ENCODE peak calls at places on chromosomes 7 and 10, in six cellular contexts. C is Peyer's patch, K is AG04450, L is cardiac muscle cell, I is adrenal gland, Y is endodermal cell. B is an unnamed sample.

GRCh38 chr10:31754803-31755624 is 173.6 kb downstream of the ARHGAP12 start:
- DNase-seq in C (no peak), K (no peak), L (no peak), I (peak; percentile 71), Y (peak; percentile 94), B (peak; percentile 40)

GRCh38 chr10:124701881-124702656 is 42.1 kb downstream of the FAM53B start:
- DNase-seq in C (no peak), K (no peak), L (peak; percentile 87), I (peak; percentile 87), Y (no peak), B (peak; percentile 81)

GRCh38 chr10:72906446-72906845 is 12.9 kb downstream of the OIT3 start:
- DNase-seq in C (no peak), K (no peak), L (no peak), I (no peak), Y (no peak), B (no peak)

GRCh38 chr10:49614242-49615198 is 683 bp downstream of the CHAT start:
- DNase-seq in C (peak; percentile 21), K (no peak), L (no peak), I (no peak), Y (peak; percentile 71), B (no peak)

GRCh38 chr7:106538638-106539037 is 122.3 kb downstream of the CCDC71L start:
- DNase-seq in C (no peak), K (no peak), L (peak; percentile 40), I (no peak), Y (no peak), B (no peak)

GRCh38 chr10:29804025-29804852 is 169.5 kb upstream of the SVIL start:
- DNase-seq in C (peak; percentile 50), K (peak; percentile 75), L (peak; percentile 71), I (peak; percentile 78), Y (no peak), B (peak; percentile 78)

GRCh38 chr10:10821926-10822325 is 195.7 kb upstream of the CELF2 start:
- DNase-seq in C (no peak), K (no peak), L (no peak), I (no peak), Y (no peak), B (no peak)

GRCh38 chr7:296546-296945 is 6.6 kb downstream of the FOXL3 start:
- DNase-seq in C (peak; percentile 19), K (no peak), L (no peak), I (no peak), Y (peak; percentile 26), B (no peak)

GRCh38 chr7:88254721-88255120 is 34.9 kb upstream of the SRI start:
- DNase-seq in C (no peak), K (no peak), L (no peak), I (no peak), Y (no peak), B (peak; percentile 21)

GRCh38 chr10:67140641-67141040 is 214.8 kb downstream of the LRRTM3 start:
- DNase-seq in C (no peak), K (no peak), L (no peak), I (no peak), Y (peak; percentile 40), B (no peak)

GRCh38 chr7:129825005-129825553 is 127.7 kb downstream of the UBE2H start:
- DNase-seq in C (peak; percentile 63), K (no peak), L (peak; percentile 31), I (peak; percentile 74), Y (peak; percentile 98), B (peak; percentile 31)

GRCh38 chr10:12241810-12242529 is 46.0 kb downstream of the CDC123 start:
- DNase-seq in C (peak; percentile 48), K (no peak), L (peak; percentile 61), I (no peak), Y (no peak), B (no peak)

GRCh38 chr7:28065721-28066285 is 114.8 kb downstream of the JAZF1 start:
- DNase-seq in C (no peak), K (no peak), L (no peak), I (no peak), Y (no peak), B (no peak)

GRCh38 chr7:35695628-35695888 is 623 bp upstream of the HERPUD2 start:
- DNase-seq in C (no peak), K (no peak), L (no peak), I (no peak), Y (no peak), B (no peak)

GRCh38 chr10:8350250-8350967 is 295.9 kb downstream of the GATA3 start:
- DNase-seq in C (no peak), K (no peak), L (peak; percentile 18), I (no peak), Y (no peak), B (peak; percentile 5)

DNA sequence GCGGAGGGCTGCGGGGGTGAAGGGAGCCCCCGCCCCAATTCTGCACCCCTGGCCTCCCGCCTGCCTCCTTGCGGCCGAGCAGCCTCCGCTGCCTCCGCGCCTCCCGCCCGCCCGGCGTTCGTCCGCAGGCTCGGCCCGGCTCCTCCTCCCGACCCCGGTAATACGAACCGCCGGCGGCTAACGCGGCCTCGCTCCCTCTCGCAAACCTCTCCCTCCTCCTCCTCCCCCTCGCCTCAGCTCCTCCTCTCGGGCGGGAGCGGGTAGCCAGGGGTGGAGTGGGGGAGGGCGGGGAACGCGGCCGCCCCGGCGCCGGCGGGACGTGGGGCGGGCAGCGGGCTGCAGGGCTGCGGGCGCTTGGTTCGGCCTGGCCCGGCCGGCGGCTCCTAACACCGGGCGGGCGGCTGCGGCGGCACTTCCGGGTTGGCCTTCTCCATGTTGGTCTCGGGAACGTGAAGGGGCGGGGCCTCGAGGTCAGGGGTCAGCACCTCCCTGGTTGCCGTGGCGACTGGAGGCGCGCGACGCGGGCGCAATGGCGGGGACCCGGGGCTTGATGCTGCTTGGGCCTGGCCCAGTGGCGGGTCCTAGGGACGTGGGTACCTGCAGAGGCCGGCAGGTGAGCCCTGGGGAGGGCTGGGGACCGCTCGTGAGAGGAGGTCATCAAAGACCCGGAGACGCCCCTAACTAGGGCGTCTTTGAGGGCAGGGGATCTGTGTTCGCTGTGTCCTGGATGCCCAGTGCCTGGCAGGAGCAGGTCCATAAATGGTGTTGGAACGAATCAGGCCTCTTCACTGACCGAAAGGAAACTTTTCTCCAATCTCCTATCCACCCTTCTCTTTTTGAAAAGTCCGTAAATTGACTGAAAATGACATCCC is at the start of gene RAB11FIP2:
- DNase-seq in C (peak; percentile 99), K (peak; percentile 63), L (peak; percentile 96), I (peak; percentile 98), Y (peak; percentile 98), B (peak; percentile 84)
- TF ChIP-seq CTCF in C (peak; percentile 22), K (peak; percentile 37), L (peak; percentile 32), I (peak; percentile 25), Y (peak; percentile 64), B (peak; percentile 7)

DNA sequence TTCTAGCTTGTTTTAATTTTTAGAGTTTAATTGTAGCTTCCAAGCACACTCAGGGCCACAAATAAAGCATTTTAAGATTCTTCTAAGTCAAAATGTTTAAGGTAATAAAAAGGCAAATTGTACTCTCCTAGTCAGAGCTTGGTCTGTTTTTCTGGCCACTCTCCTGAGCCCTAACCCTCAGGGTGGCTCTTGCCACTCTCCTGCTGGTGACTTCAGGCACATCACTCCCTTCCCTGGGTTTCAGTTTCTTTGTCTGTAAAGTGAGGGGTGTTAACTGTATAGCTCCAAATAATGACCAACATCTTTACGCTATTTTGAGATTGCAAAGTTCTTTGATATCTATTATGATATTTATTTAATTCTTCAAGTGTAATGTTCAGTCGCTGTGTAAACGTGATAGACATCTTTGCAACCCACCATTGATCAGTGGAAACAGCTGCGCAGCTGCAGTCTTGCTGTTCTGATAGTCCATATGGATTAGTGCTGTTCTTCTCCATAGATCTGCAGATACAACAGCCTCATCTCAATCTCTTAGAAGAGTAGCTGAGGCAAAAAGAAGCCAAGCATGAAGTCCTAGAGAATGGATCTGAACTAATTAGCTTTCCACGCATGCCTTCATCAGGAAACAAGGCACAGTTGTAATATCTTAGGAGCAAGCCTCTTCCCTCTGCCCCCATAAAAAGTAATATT is 189.9 kb downstream of the PLPP4 start:
- DNase-seq in C (no peak), K (no peak), L (no peak), I (no peak), Y (no peak), B (no peak)
- TF ChIP-seq CTCF in C (no peak), K (no peak), L (no peak), I (no peak), Y (peak; percentile 79), B (peak; percentile 17)

GRCh38 chr7:101625076-101625914 is 3.8 kb downstream of the MYL10 start:
- DNase-seq in C (no peak), K (no peak), L (peak; percentile 43), I (no peak), Y (peak; percentile 65), B (no peak)
- TF ChIP-seq CTCF in C (no peak), K (peak; percentile 30), L (peak; percentile 15), I (no peak), Y (peak; percentile 56), B (no peak)

GRCh38 chr10:43258032-43258921 is 8.6 kb downstream of the RASGEF1A start:
- DNase-seq in C (peak; percentile 38), K (no peak), L (no peak), I (no peak), Y (no peak), B (no peak)

GRCh38 chr10:43255644-43256431 is 11.0 kb downstream of the RASGEF1A start:
- DNase-seq in C (peak; percentile 56), K (no peak), L (peak; percentile 15), I (peak; percentile 47), Y (peak; percentile 87), B (peak; percentile 4)

GRCh38 chr10:43256531-43257209 is 10.2 kb downstream of the RASGEF1A start:
- DNase-seq in C (peak; percentile 37), K (no peak), L (no peak), I (no peak), Y (no peak), B (no peak)

GRCh38 chr10:43258922-43259247 is 8.0 kb downstream of the RASGEF1A start:
- DNase-seq in C (peak; percentile 36), K (no peak), L (no peak), I (no peak), Y (no peak), B (no peak)

DNA sequence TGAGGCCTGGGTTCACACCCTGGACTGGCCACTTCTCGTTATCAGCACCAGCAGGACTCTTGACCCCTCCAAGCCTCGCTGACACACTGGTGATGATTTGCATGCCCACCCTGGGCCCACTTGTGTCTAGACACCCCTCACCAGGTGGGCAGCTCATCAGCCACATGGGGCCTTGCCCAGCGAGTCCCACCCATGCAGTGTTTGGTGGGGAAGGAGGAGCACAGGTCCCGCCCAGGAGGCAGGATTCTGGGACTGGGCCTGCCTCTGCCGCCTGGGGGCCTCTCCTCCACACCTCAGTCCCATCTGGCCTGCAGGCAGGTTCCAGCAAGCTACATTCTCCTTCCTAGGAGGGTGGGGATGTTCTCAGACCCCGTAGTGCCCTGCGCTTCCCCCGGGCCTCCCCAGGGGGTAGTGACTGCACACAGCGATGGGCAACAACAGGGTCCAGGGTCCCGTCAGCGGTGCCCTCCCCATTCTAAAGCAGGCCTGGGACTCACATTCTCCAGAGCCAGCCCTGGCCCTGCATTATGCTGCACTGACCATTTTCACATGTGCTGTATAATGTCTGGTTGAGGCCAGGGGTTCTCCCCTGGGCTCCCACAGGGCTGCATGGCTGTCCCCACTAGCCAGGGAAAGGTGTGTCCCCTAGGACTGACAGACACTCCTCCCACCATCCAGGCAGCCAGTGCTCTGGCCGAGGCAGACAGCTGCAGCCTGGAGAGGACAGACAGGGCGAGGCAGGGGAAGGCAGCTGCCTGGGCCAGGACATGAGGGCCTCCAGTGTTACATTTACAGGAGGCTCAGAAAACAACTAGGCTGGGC is 9.4 kb downstream of the RASGEF1A start:
- DNase-seq in C (peak; percentile 34), K (no peak), L (no peak), I (no peak), Y (no peak), B (no peak)
- TF ChIP-seq CTCF in C (no peak), K (no peak), L (no peak), I (no peak), Y (no peak), B (no peak)

B was measured in fibroblast of the aortic adventitia.